ENCODE peak calls at places on chromosome 7, in six cellular contexts. E, W, Y, D, M and U are unnamed samples.

GRCh38 chr7:90250601-90251303 is 5.8 kb downstream of the CFAP69 start:
- DNase-seq in E (no peak), W (peak; percentile 60), Y (no peak), D (no peak), M (peak; percentile 88), U (peak; percentile 94)

GRCh38 chr7:108452707-108453106 is 3.5 kb downstream of the NRCAM start:
- DNase-seq in E (no peak), W (peak; percentile 45), Y (no peak), D (peak; percentile 29), M (peak; percentile 63), U (peak; percentile 30)

GRCh38 chr7:132956556-132956955 is 125.3 kb downstream of the CHCHD3 start:
- DNase-seq in E (no peak), W (no peak), Y (no peak), D (no peak), M (no peak), U (no peak)

GRCh38 chr7:30785786-30786185 is 14.6 kb downstream of the MINDY4 start:
- DNase-seq in E (no peak), W (no peak), Y (no peak), D (no peak), M (no peak), U (no peak)

GRCh38 chr7:17274551-17275245 is 23.8 kb upstream of the AHR start:
- DNase-seq in E (no peak), W (peak; percentile 35), Y (no peak), D (peak; percentile 86), M (peak; percentile 54), U (peak; percentile 30)

GRCh38 chr7:97272237-97272975 is 154.9 kb downstream of the SDHAF3 start:
- DNase-seq in E (peak; percentile 9), W (no peak), Y (no peak), D (no peak), M (no peak), U (no peak)

GRCh38 chr7:47888371-47889265 is 59.6 kb downstream of the PKD1L1 start:
- DNase-seq in E (no peak), W (no peak), Y (peak; percentile 48), D (no peak), M (no peak), U (no peak)

GRCh38 chr7:152866791-152867481 is 107.4 kb downstream of the ACTR3B start:
- DNase-seq in E (no peak), W (no peak), Y (no peak), D (no peak), M (no peak), U (no peak)

GRCh38 chr7:25029075-25029474 is 49.1 kb upstream of the OSBPL3 start:
- DNase-seq in E (no peak), W (no peak), Y (no peak), D (no peak), M (no peak), U (no peak)

GRCh38 chr7:102119213-102119651 is 167.4 kb upstream of the SH2B2 start:
- DNase-seq in E (no peak), W (peak; percentile 52), Y (no peak), D (peak; percentile 64), M (no peak), U (peak; percentile 28)

GRCh38 chr7:99380032-99380822 is 5.7 kb downstream of the ARPC1B start:
- DNase-seq in E (peak; percentile 94), W (peak; percentile 25), Y (no peak), D (peak; percentile 57), M (peak; percentile 88), U (peak; percentile 37)

GRCh38 chr7:150321788-150322113 is 1.4 kb upstream of the LRRC61 start:
- DNase-seq in E (no peak), W (no peak), Y (no peak), D (no peak), M (no peak), U (no peak)
- H3K4me3 ChIP-seq in E (peak overlapping the region; percentile 78), W (no peak overlapping the region), Y (no peak overlapping the region), D (no peak overlapping the region), M (no peak overlapping the region), U (no peak overlapping the region)

DNA sequence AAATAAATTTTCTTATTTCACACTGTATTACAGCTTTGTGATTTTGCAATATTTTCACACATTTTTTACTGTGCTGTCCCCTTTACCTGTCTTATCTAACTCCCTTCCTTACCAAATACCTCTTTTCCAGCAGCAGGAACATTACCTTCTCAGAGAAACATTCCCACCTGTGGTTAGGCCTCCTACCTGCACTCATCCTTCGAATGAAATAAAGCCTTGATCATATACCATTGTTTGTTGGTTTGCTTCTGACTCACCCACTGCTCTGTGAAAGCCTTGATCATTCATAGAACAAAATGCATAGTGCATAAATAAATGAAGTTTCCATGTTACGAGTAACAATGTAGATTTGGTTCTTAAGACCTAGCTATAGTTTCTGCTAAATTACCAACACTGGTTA is 256.3 kb downstream of the ARL4A start:
- DNase-seq in E (no peak), W (no peak), Y (no peak), D (peak; percentile 77), M (no peak), U (no peak)
- TF ChIP-seq CTCF in E (no peak), W (no peak), Y (no peak), D (no peak), M (no peak), U (no peak)

GRCh38 chr7:39616138-39616537 is 7.2 kb upstream of the RALA start:
- DNase-seq in E (no peak), W (no peak), Y (no peak), D (peak; percentile 33), M (no peak), U (no peak)
- H3K4me3 ChIP-seq in E (no peak overlapping the region), W (no peak overlapping the region), Y (no peak overlapping the region), D (no peak overlapping the region), M (no peak overlapping the region), U (no peak overlapping the region)

GRCh38 chr7:36987363-36987724 is 263.1 kb upstream of the AOAH start:
- DNase-seq in E (no peak), W (no peak), Y (no peak), D (no peak), M (no peak), U (no peak)
- TF ChIP-seq CTCF in E (no peak), W (no peak), Y (no peak), D (no peak), M (no peak), U (no peak)

DNA sequence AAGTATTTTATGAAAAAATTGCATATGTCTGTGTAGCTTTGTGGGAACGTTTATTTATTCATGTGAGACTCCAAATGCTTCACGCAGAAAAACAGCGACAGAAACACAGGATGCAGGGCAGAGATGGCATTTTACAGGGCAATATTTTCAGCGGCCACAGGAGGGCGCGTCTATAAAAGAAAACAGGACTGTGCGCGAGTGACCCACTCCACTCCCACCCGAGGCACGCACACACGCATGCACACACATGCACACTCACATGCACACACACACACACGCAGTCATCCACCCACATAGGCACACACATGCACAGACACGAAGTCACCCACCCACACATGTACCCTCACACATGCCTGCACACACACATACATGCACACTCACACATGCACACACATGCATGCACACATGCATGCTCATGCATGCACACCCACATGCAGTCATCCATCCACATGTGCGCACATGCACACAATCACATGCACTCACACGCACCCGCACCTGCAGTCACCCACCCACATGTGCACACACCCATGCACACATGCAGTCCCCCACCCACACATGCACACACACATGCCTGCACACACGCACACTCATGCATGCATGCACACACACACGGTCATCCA is 96.3 kb downstream of the DNAJB6 start:
- DNase-seq in E (no peak), W (peak; percentile 36), Y (peak; percentile 40), D (no peak), M (peak; percentile 37), U (peak; percentile 20)
- H3K4me3 ChIP-seq in E (no peak overlapping the region), W (peak overlapping the region; percentile 54), Y (no peak overlapping the region), D (peak overlapping the region; percentile 2), M (peak overlapping the region; percentile 23), U (peak overlapping the region; percentile 40)

GRCh38 chr7:155189600-155189989 is 108.1 kb upstream of the INSIG1 start:
- DNase-seq in E (no peak), W (no peak), Y (no peak), D (no peak), M (no peak), U (no peak)

GRCh38 chr7:155192961-155193640 is 104.6 kb upstream of the INSIG1 start:
- DNase-seq in E (no peak), W (no peak), Y (no peak), D (no peak), M (no peak), U (no peak)

GRCh38 chr7:155191901-155192478 is 105.7 kb upstream of the INSIG1 start:
- DNase-seq in E (no peak), W (no peak), Y (no peak), D (no peak), M (no peak), U (no peak)

GRCh38 chr7:155188821-155189599 is 108.7 kb upstream of the INSIG1 start:
- DNase-seq in E (no peak), W (peak; percentile 84), Y (no peak), D (peak; percentile 58), M (peak; percentile 59), U (peak; percentile 67)

GRCh38 chr7:155190608-155191536 is 106.8 kb upstream of the INSIG1 start:
- DNase-seq in E (no peak), W (peak; percentile 25), Y (peak; percentile 33), D (no peak), M (no peak), U (no peak)
- TF ChIP-seq CTCF in E (peak; percentile 82), W (peak; percentile 93), Y (peak; percentile 94), D (peak; percentile 81), M (peak; percentile 62), U (peak; percentile 78)